ENCODE peak calls at places on chromosomes 11 and 22, in four cellular contexts. L, N, T and J are unnamed samples.

GRCh38 chr22:37098976-37099577 is 10.4 kb downstream of the TMPRSS6 start:
- DNase-seq in L (no peak), N (no peak), T (no peak), J (no peak)

GRCh38 chr22:18032455-18033101 is 8.2 kb upstream of the MICAL3 start:
- DNase-seq in L (peak), N (no peak), T (no peak), J (no peak)

GRCh38 chr11:91373497-91373896 is 851.1 kb upstream of the FAT3 start:
- DNase-seq in L (no peak), N (no peak), T (no peak), J (no peak)

GRCh38 chr11:114123692-114124330 is 64.3 kb downstream of the ZBTB16 start:
- DNase-seq in L (no peak), N (no peak), T (no peak), J (no peak)

GRCh38 chr22:29838599-29838956 is 504 bp upstream of the ASCC2 start:
- DNase-seq in L (no peak), N (no peak), T (no peak), J (no peak)

GRCh38 chr22:39148727-39149535 is 3.5 kb downstream of the CBX7 start:
- DNase-seq in L (peak), N (peak), T (no peak), J (peak)

GRCh38 chr22:44155115-44155514 is 25.6 kb upstream of the PARVG start:
- DNase-seq in L (no peak), N (no peak), T (no peak), J (no peak)

GRCh38 chr11:110082899-110083298 is 10.3 kb upstream of the ZC3H12C start:
- DNase-seq in L (no peak), N (no peak), T (no peak), J (no peak)

GRCh38 chr11:64251986-64252837 is 882 bp downstream of the PLCB3 start:
- DNase-seq in L (peak), N (peak), T (no peak), J (no peak)

GRCh38 chr11:73461844-73462435 is 85.7 kb downstream of the RELT start:
- DNase-seq in L (no peak), N (no peak), T (no peak), J (no peak)
- H3K4me3 ChIP-seq in L (no peak), N (peak), T (no peak), J (no peak)

GRCh38 chr11:8777907-8778767 is 95.5 kb downstream of the RPL27A start:
- DNase-seq in L (peak), N (peak), T (no peak), J (no peak)
- H3K27ac ChIP-seq in L (no peak), N (peak), T (no peak), J (peak)

DNA sequence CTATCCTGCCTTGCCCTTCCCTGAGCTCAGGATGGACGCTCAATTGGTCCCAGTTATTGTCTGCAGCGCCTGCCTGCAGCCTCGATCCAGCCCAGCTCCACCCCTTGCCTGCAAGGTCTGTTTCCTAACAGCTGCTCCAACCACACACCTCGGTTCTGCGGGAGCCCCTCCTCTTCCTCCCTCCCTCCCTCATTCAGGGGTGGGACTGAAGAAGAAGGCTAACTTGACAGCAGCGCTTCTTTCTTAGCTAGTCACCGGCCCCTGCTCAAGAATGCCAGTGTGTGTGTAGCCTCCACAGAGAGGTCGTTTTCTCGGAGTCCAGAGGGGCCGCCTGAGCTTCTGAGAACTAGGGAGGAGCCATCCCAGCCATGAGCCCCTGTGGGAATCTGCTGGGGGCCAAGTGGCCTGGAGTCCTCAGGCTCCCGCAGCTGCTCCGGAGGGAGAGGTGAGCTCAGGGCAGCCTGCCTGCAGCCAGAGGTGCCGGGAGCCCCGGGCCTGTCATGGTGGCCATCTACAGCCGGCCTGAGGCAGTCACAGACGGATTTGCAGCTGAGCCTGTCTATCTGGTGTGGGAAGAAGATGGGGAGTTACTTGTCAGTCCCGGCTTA is 36.1 kb downstream of the LIMK2 start:
- DNase-seq in L (peak), N (peak), T (peak), J (peak)
- H3K4me3 ChIP-seq in L (peak), N (peak), T (no peak), J (peak)

DNA sequence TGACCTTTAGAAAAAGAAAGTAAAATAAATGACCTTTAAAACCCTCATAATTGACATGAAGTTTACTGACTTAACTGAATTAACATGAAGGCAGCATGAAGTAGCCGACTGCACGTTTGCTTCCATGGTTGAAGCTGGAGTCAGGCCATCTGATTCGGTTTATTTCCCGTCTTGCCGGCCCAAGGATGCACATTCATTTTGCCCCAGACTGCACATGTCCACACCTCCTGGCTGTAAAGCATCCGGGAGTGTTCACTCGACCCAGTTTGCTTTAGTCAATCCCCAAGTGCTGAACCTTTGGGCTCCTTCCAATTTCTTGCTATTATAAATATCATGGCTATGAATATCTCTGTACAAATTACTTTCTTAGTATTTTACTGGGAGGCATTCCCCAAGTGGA is 17.7 kb upstream of the TUB start:
- DNase-seq in L (no peak), N (peak), T (no peak), J (no peak)
- H3K27ac ChIP-seq in L (no peak), N (peak), T (no peak), J (no peak)

GRCh38 chr11:115184901-115185300 is 319.3 kb downstream of the CADM1 start:
- DNase-seq in L (no peak), N (no peak), T (no peak), J (no peak)
- H3K4me3 ChIP-seq in L (no peak), N (no peak), T (no peak), J (no peak)

DNA sequence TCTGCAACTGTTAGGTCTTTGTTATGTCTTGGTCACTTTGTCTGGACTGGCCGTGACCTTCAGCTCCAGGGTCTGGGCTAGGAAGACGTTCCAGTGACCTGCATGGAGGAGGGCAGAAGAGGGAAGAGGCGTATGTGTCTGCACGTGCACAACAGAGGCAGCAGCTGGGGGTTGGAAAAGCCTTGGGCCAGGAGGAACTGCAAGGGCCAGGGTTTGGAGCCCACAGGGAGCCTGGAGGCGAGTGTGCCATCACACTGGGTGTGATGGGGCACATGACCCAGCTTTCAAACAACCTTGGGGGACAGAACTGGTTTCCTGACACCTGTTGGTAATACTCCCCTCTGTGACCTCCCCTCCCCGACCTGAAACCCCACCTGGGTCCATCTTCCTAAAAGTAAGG is 34.7 kb downstream of the CHRDL2 start:
- DNase-seq in L (no peak), N (peak), T (no peak), J (no peak)
- H3K27ac ChIP-seq in L (no peak), N (peak), T (no peak), J (no peak)

GRCh38 chr11:3169952-3170755 is 5.0 kb upstream of the OSBPL5 start:
- DNase-seq in L (no peak), N (no peak), T (no peak), J (no peak)
- H3K4me3 ChIP-seq in L (no peak), N (no peak), T (no peak), J (peak)

GRCh38 chr11:57473208-57473930 is 13.0 kb downstream of the RTN4RL2 start:
- DNase-seq in L (no peak), N (no peak), T (no peak), J (no peak)

GRCh38 chr11:57468276-57468675 is 7.9 kb downstream of the RTN4RL2 start:
- DNase-seq in L (no peak), N (no peak), T (no peak), J (no peak)

GRCh38 chr11:57469268-57469667 is 8.9 kb downstream of the RTN4RL2 start:
- DNase-seq in L (no peak), N (no peak), T (no peak), J (no peak)

GRCh38 chr11:57474017-57474750 is 13.9 kb downstream of the RTN4RL2 start:
- DNase-seq in L (no peak), N (peak), T (no peak), J (no peak)

GRCh38 chr11:57471496-57471895 is 11.2 kb downstream of the RTN4RL2 start:
- DNase-seq in L (no peak), N (no peak), T (no peak), J (no peak)
- H3K27ac ChIP-seq in L (no peak), N (no peak), T (no peak), J (no peak)